ENCODE peak calls at places on chromosomes 16 and 17, in six cellular contexts. J is amniotic epithelial cell; X is SW 1271; O is NCI-H510A treated with DMSO at 0.1 percent for 48 hours; L is stimulated activated CD4-positive, alpha-beta T cell treated with anti-CD3 and anti-CD28 coated beads, Interleukin-2, amount 100 ng/mL, for 24 hours; Y is naive thymus-derived CD8-positive, alpha-beta T cell. R is an unnamed sample.

GRCh38 chr17:74177018-74177450 is 26.4 kb upstream of the RPL38 start:
- DNase-seq in J (no peak), X (no peak), O (no peak), L (no peak), Y (no peak), R (peak; percentile 40)

GRCh38 chr16:88782454-88783390 is 2.3 kb downstream of the PIEZO1 start:
- DNase-seq in J (peak; percentile 64), X (no peak), O (no peak), L (peak; percentile 86), Y (no peak), R (peak; percentile 85)

GRCh38 chr17:38428643-38429371 is 543 bp downstream of the ARHGAP23 start:
- DNase-seq in J (peak; percentile 79), X (peak; percentile 46), O (no peak), L (no peak), Y (no peak), R (peak; percentile 64)

GRCh38 chr17:74404802-74405201 is 27.1 kb upstream of the GPRC5C start:
- DNase-seq in J (no peak), X (no peak), O (no peak), L (no peak), Y (no peak), R (no peak)

GRCh38 chr16:14545346-14545884 is 84.6 kb downstream of the PARN start:
- DNase-seq in J (peak; percentile 35), X (no peak), O (no peak), L (no peak), Y (no peak), R (peak; percentile 41)

GRCh38 chr16:75860654-75861053 is 134.4 kb upstream of the CPHXL start:
- DNase-seq in J (peak; percentile 7), X (no peak), O (peak; percentile 46), L (no peak), Y (no peak), R (no peak)

GRCh38 chr16:67547423-67548264 is 14.7 kb upstream of the CTCF start:
- DNase-seq in J (no peak), X (no peak), O (peak; percentile 39), L (no peak), Y (peak; percentile 59), R (no peak)

GRCh38 chr17:38897176-38897575 is 27.3 kb downstream of the LASP1 start:
- DNase-seq in J (no peak), X (no peak), O (no peak), L (no peak), Y (no peak), R (no peak)

GRCh38 chr16:4011940-4012629 is 104.2 kb downstream of the ADCY9 start:
- DNase-seq in J (no peak), X (no peak), O (no peak), L (no peak), Y (no peak), R (no peak)

GRCh38 chr16:68416057-68417046 is 32.0 kb downstream of the SMPD3 start:
- DNase-seq in J (no peak), X (no peak), O (peak; percentile 83), L (no peak), Y (no peak), R (no peak)

GRCh38 chr16:20004931-20005330 is 68.8 kb downstream of the GPR139 start:
- DNase-seq in J (no peak), X (no peak), O (no peak), L (no peak), Y (no peak), R (no peak)